ENCODE peak calls at places on chromosomes 12 and 14, in four cellular contexts. W is CD8-positive, alpha-beta memory T cell; J is mesendoderm; T is breast epithelium. U is an unnamed sample.

GRCh38 chr12:75289678-75290200 is 40.4 kb downstream of the CAPS2 start:
- DNase-seq in W (no peak), J (no peak), T (no peak), U (no peak)

GRCh38 chr14:61472801-61473376 is 151.5 kb downstream of the PRKCH start:
- DNase-seq in W (peak; percentile 66), J (no peak), T (no peak), U (no peak)

GRCh38 chr12:124550123-124551089 is 17.0 kb downstream of the NCOR2 start:
- DNase-seq in W (no peak), J (no peak), T (no peak), U (no peak)

GRCh38 chr14:90547968-90548367 is 151.1 kb downstream of the CALM1 start:
- DNase-seq in W (no peak), J (no peak), T (no peak), U (no peak)

GRCh38 chr12:33427071-33427470 is 12.5 kb downstream of the SYT10 start:
- DNase-seq in W (no peak), J (peak; percentile 85), T (no peak), U (no peak)

GRCh38 chr12:9925746-9926393 is 6.3 kb downstream of the CLEC2A start:
- DNase-seq in W (peak; percentile 32), J (peak; percentile 74), T (no peak), U (peak; percentile 48)

GRCh38 chr12:91778938-91779400 is 366.7 kb downstream of the BTG1 start:
- DNase-seq in W (no peak), J (peak; percentile 76), T (no peak), U (peak; percentile 73)

GRCh38 chr12:103964805-103965204 is 867 bp upstream of the TDG start:
- DNase-seq in W (no peak), J (no peak), T (no peak), U (no peak)

GRCh38 chr12:66776974-66777373 is 98.1 kb upstream of the GRIP1 start:
- DNase-seq in W (peak; percentile 66), J (no peak), T (no peak), U (no peak)

GRCh38 chr14:106879241-106879640 is 1352.9 kb downstream of the TMEM121 start:
- DNase-seq in W (no peak), J (no peak), T (no peak), U (no peak)

GRCh38 chr14:68306934-68307758 is 485.7 kb downstream of the ZFP36L1 start:
- DNase-seq in W (no peak), J (no peak), T (peak; percentile 65), U (no peak)

GRCh38 chr12:593396-593976 is 69.8 kb downstream of the NINJ2 start:
- DNase-seq in W (no peak), J (no peak), T (no peak), U (no peak)

GRCh38 chr14:105422695-105423487 is 3.3 kb downstream of the MTA1 start:
- DNase-seq in W (no peak), J (no peak), T (no peak), U (no peak)

GRCh38 chr14:105420976-105421674 is 1.5 kb downstream of the MTA1 start:
- DNase-seq in W (no peak), J (no peak), T (no peak), U (no peak)

GRCh38 chr14:105420141-105420975 is 731 bp downstream of the MTA1 start:
- DNase-seq in W (no peak), J (no peak), T (no peak), U (no peak)

GRCh38 chr14:105423488-105424195 is 4.0 kb downstream of the MTA1 start:
- DNase-seq in W (no peak), J (no peak), T (no peak), U (no peak)

GRCh38 chr14:105421723-105422615 is 2.3 kb downstream of the MTA1 start:
- DNase-seq in W (no peak), J (no peak), T (no peak), U (no peak)
- H3K27ac ChIP-seq in W (no peak overlapping the region), J (no peak overlapping the region), T (peak overlapping the region; percentile 84), U (no peak overlapping the region)

GRCh38 chr12:16612647-16613046 is 6.7 kb upstream of the LMO3 start:
- DNase-seq in W (no peak), J (no peak), T (no peak), U (no peak)
- H3K4me3 ChIP-seq in W (no peak overlapping the region), J (no peak overlapping the region), T (no peak overlapping the region), U (no peak overlapping the region)

DNA sequence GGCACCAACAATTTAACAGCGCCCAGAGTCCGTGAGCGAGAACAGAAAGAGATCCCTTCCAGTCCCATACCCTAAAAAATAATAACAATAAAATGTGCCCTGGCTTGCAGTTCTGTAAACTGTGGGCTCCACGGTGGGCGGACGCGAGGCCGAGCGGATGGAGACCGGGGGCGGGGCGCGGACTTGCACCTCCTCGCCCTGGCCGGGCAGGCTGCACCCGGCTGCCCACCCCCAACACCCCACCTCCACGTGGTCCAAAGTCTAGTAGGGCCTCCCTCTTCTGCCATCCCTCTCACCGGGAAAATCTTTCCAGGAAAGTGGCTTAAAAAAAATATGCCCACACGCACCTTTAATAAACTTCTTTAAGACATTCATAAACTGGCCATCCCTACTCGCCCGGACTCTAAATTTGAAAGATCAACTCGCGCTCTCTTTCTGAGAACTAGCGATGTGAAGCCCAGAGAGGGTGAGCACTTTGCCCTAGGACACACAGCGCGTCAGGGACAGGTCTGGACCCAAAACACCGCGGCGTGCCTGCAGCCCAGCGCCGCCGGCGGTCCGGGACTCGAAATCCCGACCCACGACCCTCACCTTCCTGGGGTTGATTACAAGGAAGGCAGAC is 1.8 kb upstream of the BCL11B start:
- DNase-seq in W (no peak), J (peak; percentile 73), T (no peak), U (no peak)
- H3K27me3 ChIP-seq in W (no peaks in the 10 kb centered on the region), J (no peaks in the 10 kb centered on the region), T (peaks cover 14% of the 10 kb centered on the region), U (peaks cover 15% of the 10 kb centered on the region)

DNA sequence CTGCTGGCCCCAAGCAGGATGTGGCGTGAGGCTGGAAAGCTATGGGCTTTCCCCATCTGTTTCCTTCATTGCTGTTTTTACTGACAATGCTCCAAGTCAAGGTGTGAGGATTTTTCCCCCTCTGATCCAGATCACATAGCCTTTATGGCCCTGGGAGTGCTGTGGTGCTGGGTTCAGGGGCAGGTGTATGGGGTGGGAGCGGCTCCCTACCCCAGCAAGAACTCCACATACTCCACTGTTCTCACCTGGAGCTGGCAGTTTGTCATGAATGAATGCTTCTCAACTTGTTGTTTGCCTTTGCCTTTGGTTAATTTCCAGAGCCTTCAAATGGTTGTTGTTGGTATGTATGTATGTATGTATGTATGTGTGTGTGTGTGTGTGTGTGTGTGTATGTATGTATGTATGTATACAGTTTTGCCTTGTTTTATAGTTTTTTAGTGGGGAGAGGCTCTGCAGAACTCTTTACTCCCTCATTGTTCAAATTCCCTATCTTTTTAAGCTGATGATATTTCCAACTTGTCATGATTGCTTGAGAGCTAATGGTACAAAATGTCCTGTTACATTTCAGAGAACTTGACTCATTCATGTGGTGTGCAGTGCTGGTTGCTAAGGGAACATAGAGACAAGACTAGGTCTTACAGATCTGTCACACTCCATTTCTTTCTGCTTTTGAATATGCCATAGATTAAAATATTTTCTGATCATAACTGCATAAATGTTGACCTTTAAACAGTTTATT is 36.6 kb upstream of the ASPG start:
- DNase-seq in W (no peak), J (no peak), T (no peak), U (no peak)
- H3K27ac ChIP-seq in W (no peak overlapping the region), J (no peak overlapping the region), T (no peak overlapping the region), U (no peak overlapping the region)

GRCh38 chr12:130778776-130779175 is 60.3 kb downstream of the STX2 start:
- DNase-seq in W (no peak), J (no peak), T (no peak), U (no peak)

GRCh38 chr12:130776857-130777339 is 60.8 kb upstream of the RIMBP2 start:
- DNase-seq in W (no peak), J (no peak), T (no peak), U (no peak)

GRCh38 chr12:130780325-130780724 is 58.7 kb downstream of the STX2 start:
- DNase-seq in W (no peak), J (no peak), T (no peak), U (no peak)

GRCh38 chr12:130780880-130781575 is 58.0 kb downstream of the STX2 start:
- DNase-seq in W (no peak), J (no peak), T (no peak), U (no peak)

GRCh38 chr12:130775953-130776856 is 60.1 kb upstream of the RIMBP2 start:
- DNase-seq in W (peak; percentile 13), J (peak; percentile 90), T (peak; percentile 20), U (peak; percentile 52)
- H3K4me3 ChIP-seq in W (peak overlapping the region; percentile 70), J (no peak overlapping the region), T (peak overlapping the region; percentile 51), U (peak overlapping the region; percentile 4)

U was measured in SJSA1.